ENCODE peak calls at places on chromosomes 2 and 18, in nine cellular contexts. B is non-pigmented ciliary epithelial cell; K is dorsolateral prefrontal cortex; H is LoVo; W is T-helper 1 cell; Z is HFF-Myc; Q is stimulated activated CD8-positive, alpha-beta memory T cell treated with anti-CD3 and anti-CD28 coated beads, Interleukin-12 subunit alpha, Interleukin-12 subunit beta, amount 100 ng/mL, for 1 hour; J is bronchial epithelial cell; V is midbrain. I is an unnamed sample.

GRCh38 chr2:149330127-149331022 is at the start of gene LYPD6:
- DNase-seq in V (peak), W (no peak), K (no peak), B (peak), H (peak), Q (no peak), J (peak), Z (no peak), I (no peak)

GRCh38 chr18:5066380-5066977 is 130.6 kb downstream of the AKAIN1 start:
- DNase-seq in W (peak), Q (no peak), B (no peak), Z (no peak), H (no peak), J (no peak), K (no peak), V (no peak), I (no peak)

GRCh38 chr18:8373486-8373885 is 235.8 kb upstream of the RAB12 start:
- DNase-seq in Z (no peak), B (no peak), H (no peak), V (no peak), K (no peak), Q (no peak), W (no peak), J (peak), I (no peak)

GRCh38 chr2:233387225-233387624 is 32.9 kb downstream of the DGKD start:
- DNase-seq in B (no peak), Z (no peak), J (no peak), H (no peak), K (no peak), W (no peak), V (no peak), Q (no peak), I (no peak)

GRCh38 chr18:32899819-32900218 is 127.0 kb upstream of the KLHL14 start:
- DNase-seq in Q (no peak), J (no peak), Z (no peak), H (no peak), V (no peak), B (no peak), K (no peak), W (no peak), I (no peak)

GRCh38 chr18:45521151-45521550 is 94.1 kb upstream of the SLC14A2 start:
- DNase-seq in W (no peak), H (no peak), V (no peak), B (peak), J (peak), Q (no peak), K (no peak), Z (no peak), I (no peak)

GRCh38 chr2:152189622-152190495 is 14.3 kb upstream of the STAM2 start:
- DNase-seq in Q (no peak), Z (peak), W (peak), V (peak), K (no peak), J (peak), B (no peak), H (peak), I (no peak)

GRCh38 chr18:22538463-22538862 is 120.7 kb upstream of the CTAGE1 start:
- DNase-seq in W (no peak), B (no peak), V (no peak), Z (no peak), J (no peak), Q (no peak), H (no peak), K (no peak), I (no peak)

GRCh38 chr2:217433522-217433921 is 569.3 kb downstream of the TNS1 start:
- DNase-seq in B (no peak), Z (no peak), J (no peak), W (no peak), V (no peak), K (no peak), Q (no peak), H (no peak), I (no peak)

GRCh38 chr2:132253496-132254305 is 91.9 kb upstream of the ANKRD30BL start:
- DNase-seq in Q (no peak), B (no peak), J (no peak), V (no peak), Z (no peak), K (no peak), W (no peak), H (no peak), I (no peak)

GRCh38 chr2:115034801-115035200 is 592.4 kb downstream of the DPP10 start:
- DNase-seq in H (no peak), J (no peak), B (no peak), Z (no peak), Q (no peak), V (no peak), W (no peak), K (no peak), I (no peak)

GRCh38 chr2:128406629-128407252 is 88.1 kb upstream of the HS6ST1 start:
- DNase-seq in J (no peak), Z (no peak), K (no peak), H (no peak), V (no peak), W (no peak), Q (no peak), B (no peak), I (no peak)

GRCh38 chr2:234047361-234047760 is 3.1 kb upstream of the SPP2 start:
- DNase-seq in K (no peak), V (no peak), Z (no peak), J (no peak), Q (no peak), B (no peak), W (no peak), H (no peak), I (no peak)

GRCh38 chr2:196660264-196660663 is 20.7 kb downstream of the CCDC150 start:
- DNase-seq in B (peak), V (no peak), Q (no peak), H (no peak), J (peak), W (no peak), K (no peak), Z (no peak), I (no peak)

GRCh38 chr18:33579147-33579867 is 1.3 kb downstream of the ASXL3 start:
- DNase-seq in H (no peak), W (no peak), Q (no peak), K (no peak), V (no peak), B (no peak), J (peak), Z (no peak), I (no peak)

GRCh38 chr2:31131871-31132270 is 6.4 kb downstream of the GALNT14 start:
- DNase-seq in K (no peak), Q (no peak), H (no peak), V (no peak), B (no peak), J (no peak), Z (no peak), W (no peak), I (no peak)

GRCh38 chr2:27509326-27509725 is 12.7 kb downstream of the GCKR start:
- DNase-seq in J (peak), K (no peak), V (no peak), Q (no peak), W (no peak), H (no peak), B (no peak), Z (no peak), I (no peak)

GRCh38 chr2:128317186-128317897 is 1.3 kb downstream of the HS6ST1 start:
- DNase-seq in H (no peak), J (no peak), V (no peak), W (no peak), B (no peak), Q (no peak), Z (no peak), K (peak), I (no peak)

GRCh38 chr2:36609507-36609906 is 11.5 kb upstream of the FEZ2 start:
- DNase-seq in J (no peak), W (no peak), V (no peak), H (no peak), K (no peak), Q (no peak), B (no peak), Z (no peak), I (no peak)

GRCh38 chr2:145006957-145007672 is 487.2 kb upstream of the ZEB2 start:
- DNase-seq in V (no peak), Q (no peak), J (peak), K (no peak), Z (peak), H (peak), B (peak), W (no peak), I (no peak)

GRCh38 chr18:13556497-13556896 is 169.9 kb downstream of the FAM210A start:
- DNase-seq in B (no peak), Z (no peak), K (no peak), Q (no peak), J (no peak), V (no peak), W (no peak), H (no peak), I (no peak)

GRCh38 chr2:10668402-10669012 is 21.3 kb downstream of the NOL10 start:
- DNase-seq in W (peak), H (peak), V (peak), Z (peak), K (no peak), J (peak), B (no peak), Q (no peak), I (no peak)

GRCh38 chr2:74513605-74514367 is 464 bp upstream of the TLX2 start:
- DNase-seq in H (no peak), Q (no peak), K (no peak), B (no peak), J (no peak), Z (no peak), W (peak), V (no peak), I (no peak)

GRCh38 chr2:148927010-148927409 is 52.0 kb downstream of the KIF5C start:
- DNase-seq in W (peak), K (no peak), V (no peak), H (no peak), J (peak), Z (no peak), Q (no peak), B (no peak), I (no peak)

GRCh38 chr2:119377266-119377972 is 10.6 kb downstream of the DBI start:
- DNase-seq in B (no peak), Q (no peak), W (no peak), V (no peak), K (no peak), H (no peak), Z (no peak), J (no peak), I (no peak)

GRCh38 chr18:66682855-66683322 is 79.0 kb upstream of the CDH19 start:
- DNase-seq in J (no peak), Z (no peak), H (no peak), V (peak), K (peak), B (no peak), W (no peak), Q (no peak), I (no peak)

GRCh38 chr18:57819671-57820460 is 16.8 kb upstream of the ATP8B1 start:
- DNase-seq in V (no peak), Z (peak), B (peak), K (no peak), H (peak), W (no peak), Q (no peak), J (peak), I (no peak)

GRCh38 chr18:9348079-9348671 is 13.6 kb downstream of the TWSG1 start:
- DNase-seq in H (no peak), Z (no peak), V (no peak), W (no peak), B (peak), J (no peak), K (no peak), Q (no peak), I (no peak)

GRCh38 chr2:178928077-178928476 is 120.9 kb upstream of the TTN start:
- DNase-seq in K (no peak), W (no peak), Z (no peak), B (no peak), J (no peak), H (no peak), Q (no peak), V (no peak), I (no peak)

I was measured in activated T-cell treated with anti-CD3 and anti-CD28 coated beads for 4 hours.